ENCODE peak calls at places on chromosomes 3 and 15, in nine cellular contexts. D is upper lobe of right lung; R is A549; C is PC-3; Q is CD8-positive, alpha-beta memory T cell; K is HL-60; W is heart left ventricle; F is body of pancreas; G is right cardiac atrium. Z is an unnamed sample.

GRCh38 chr3:65348596-65348995 is 660.8 kb upstream of the ADAMTS9 start:
- DNase-seq in G (no peak), K (no peak), F (no peak), C (peak; percentile 60), W (no peak), Q (no peak), R (peak; percentile 2), D (no peak), Z (no peak)

GRCh38 chr3:183449391-183449790 is 21.0 kb upstream of the MCF2L2 start:
- DNase-seq in G (no peak), D (no peak), Q (no peak), W (no peak), K (no peak), R (no peak), C (no peak), F (peak; percentile 11), Z (no peak)

GRCh38 chr15:72554471-72555425 is 80.6 kb downstream of the ARIH1 start:
- DNase-seq in D (no peak), W (no peak), R (peak; percentile 73), G (no peak), K (no peak), Q (no peak), F (no peak), C (peak; percentile 36), Z (no peak)

GRCh38 chr15:93152951-93153350 is 63.9 kb upstream of the RGMA start:
- DNase-seq in F (peak; percentile 70), D (no peak), G (peak; percentile 61), R (no peak), C (no peak), K (no peak), Q (no peak), W (peak; percentile 82), Z (peak; percentile 38)

GRCh38 chr3:149548729-149549065 is 74.2 kb downstream of the TM4SF4 start:
- DNase-seq in R (no peak), D (no peak), G (no peak), F (no peak), Q (no peak), K (no peak), C (no peak), W (no peak), Z (no peak)

GRCh38 chr15:86691091-86691490 is 611.4 kb downstream of the AGBL1 start:
- DNase-seq in G (no peak), Q (no peak), C (no peak), W (no peak), F (no peak), R (peak; percentile 18), D (no peak), K (no peak), Z (peak; percentile 0)

GRCh38 chr15:51876169-51876568 is 46.7 kb downstream of the TMOD3 start:
- DNase-seq in W (no peak), R (no peak), G (no peak), D (no peak), C (peak; percentile 12), K (no peak), Q (no peak), F (no peak), Z (no peak)

GRCh38 chr3:53833650-53834049 is 12.6 kb downstream of the CHDH start:
- DNase-seq in R (no peak), K (peak; percentile 70), G (no peak), D (no peak), C (no peak), W (no peak), F (no peak), Q (no peak), Z (no peak)

GRCh38 chr3:10004960-10005564 is 18.4 kb upstream of the EMC3 start:
- DNase-seq in W (no peak), C (no peak), F (no peak), R (no peak), D (no peak), G (no peak), K (no peak), Q (no peak), Z (no peak)

GRCh38 chr3:138493804-138494606 is 59.6 kb downstream of the ESYT3 start:
- DNase-seq in W (no peak), R (peak; percentile 54), C (peak; percentile 75), Q (no peak), F (no peak), D (no peak), G (no peak), K (no peak), Z (no peak)

GRCh38 chr3:171354049-171354705 is 106.0 kb downstream of the TNIK start:
- DNase-seq in R (no peak), F (no peak), G (no peak), D (no peak), K (no peak), W (no peak), C (peak; percentile 52), Q (no peak), Z (no peak)

GRCh38 chr3:16741103-16741758 is 136.0 kb upstream of the DAZL start:
- DNase-seq in D (no peak), R (no peak), F (no peak), Q (no peak), C (peak; percentile 91), W (no peak), K (no peak), G (no peak), Z (no peak)

GRCh38 chr3:50333744-50334328 is 5.8 kb upstream of the TUSC2 start:
- DNase-seq in C (no peak), K (no peak), F (no peak), G (peak; percentile 83), R (no peak), D (no peak), W (peak; percentile 81), Q (no peak), Z (no peak)
- H3K27ac ChIP-seq in C (no peak overlapping the region), K (no peak overlapping the region), F (peak overlapping the region; percentile 30), G (peak overlapping the region; percentile 71), R (no peak overlapping the region), D (peak overlapping the region; percentile 96), W (peak overlapping the region; percentile 100), Q (peak overlapping the region; percentile 49), Z (peak overlapping the region; percentile 45)

DNA sequence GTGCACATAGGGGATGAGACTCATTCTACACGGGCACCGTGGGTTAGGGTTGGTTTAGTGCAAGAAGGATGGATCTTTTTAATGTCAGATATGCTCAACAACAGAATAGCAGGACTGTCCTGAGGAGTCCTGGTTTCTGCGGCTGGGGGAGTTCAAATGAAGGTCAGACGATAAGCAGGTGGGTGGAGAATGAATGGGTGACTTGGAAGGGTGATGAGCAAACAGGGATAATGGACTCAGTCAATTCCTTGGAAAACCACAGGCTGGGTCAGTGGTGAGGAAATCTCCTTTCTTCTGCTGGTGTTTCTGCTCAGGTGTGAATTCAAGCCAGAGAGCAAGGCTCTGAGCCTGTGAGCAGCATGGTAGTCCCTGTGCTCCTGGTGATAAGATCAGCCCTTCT is 59.9 kb downstream of the MESD start:
- DNase-seq in K (no peak), R (no peak), C (no peak), Q (no peak), G (no peak), W (no peak), D (no peak), F (no peak), Z (no peak)
- H3K27ac ChIP-seq in K (no peak overlapping the region), R (no peak overlapping the region), C (peak overlapping the region; percentile 38), Q (no peak overlapping the region), G (no peak overlapping the region), W (no peak overlapping the region), D (no peak overlapping the region), F (no peak overlapping the region), Z (no peak overlapping the region)

GRCh38 chr3:195849322-195850074 is 37.8 kb upstream of the MUC4 start:
- DNase-seq in F (no peak), C (peak; percentile 58), Q (no peak), G (no peak), K (peak; percentile 36), R (peak; percentile 62), D (no peak), W (peak; percentile 20), Z (no peak)

GRCh38 chr3:195845483-195845882 is 33.8 kb upstream of the MUC4 start:
- DNase-seq in Q (no peak), C (no peak), K (no peak), D (no peak), R (no peak), G (no peak), W (no peak), F (no peak), Z (no peak)

GRCh38 chr3:195850857-195851531 is 39.3 kb upstream of the MUC4 start:
- DNase-seq in G (peak; percentile 89), R (peak; percentile 88), Q (peak; percentile 81), W (peak; percentile 86), F (peak; percentile 93), K (peak; percentile 92), C (peak; percentile 96), D (peak; percentile 82), Z (peak; percentile 10)

GRCh38 chr3:195844671-195845218 is 33.0 kb upstream of the MUC4 start:
- DNase-seq in Q (no peak), W (no peak), R (no peak), C (no peak), K (no peak), D (no peak), G (no peak), F (no peak), Z (no peak)

DNA sequence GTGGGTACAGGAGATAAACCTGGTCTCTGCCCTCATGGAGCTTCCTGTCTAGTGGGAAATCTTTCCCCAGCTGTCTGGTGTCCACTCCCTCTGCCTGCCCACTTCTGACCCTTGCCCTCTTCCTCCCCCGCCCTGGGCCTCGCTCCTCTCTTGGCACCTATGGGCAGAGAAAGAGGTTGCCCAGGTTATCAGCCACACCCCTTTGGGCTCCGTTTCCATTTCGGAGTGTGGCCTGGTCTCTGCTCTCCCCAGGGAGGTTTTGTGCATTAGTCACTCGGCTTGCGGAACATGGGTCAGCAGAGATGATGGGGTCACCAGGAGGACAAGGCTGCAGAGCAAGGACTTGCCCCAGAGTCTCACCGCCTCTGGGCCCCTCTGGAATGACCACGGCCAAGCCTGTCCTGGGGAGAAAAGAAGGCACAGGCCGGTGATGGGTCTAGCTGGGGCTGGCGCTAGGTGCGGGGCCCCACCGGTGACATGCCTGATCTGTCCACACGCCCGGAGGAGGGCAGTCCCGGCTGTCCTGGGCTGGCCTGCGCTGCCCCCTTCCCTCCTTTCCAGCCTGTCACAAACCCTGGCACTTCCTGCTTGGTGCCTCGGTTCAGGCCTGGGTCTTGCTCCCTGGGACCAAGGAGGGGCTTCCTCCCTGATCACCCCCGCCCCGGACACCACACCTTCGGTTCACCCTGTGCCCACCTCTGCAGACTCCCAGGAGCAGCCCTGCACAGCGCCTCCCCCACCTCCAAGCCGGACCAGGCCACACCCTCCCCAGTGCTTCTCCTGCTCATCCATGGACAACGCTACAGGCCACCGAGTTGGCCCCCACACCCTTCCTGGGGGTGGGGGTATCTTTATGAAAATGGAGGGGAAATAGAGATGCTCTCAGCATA is 35.6 kb upstream of the MUC4 start:
- DNase-seq in K (no peak), R (peak; percentile 63), G (no peak), Q (no peak), W (peak; percentile 21), D (no peak), F (no peak), C (peak; percentile 55), Z (no peak)
- H3K27ac ChIP-seq in K (no peak overlapping the region), R (peak overlapping the region; percentile 38), G (no peak overlapping the region), Q (no peak overlapping the region), W (no peak overlapping the region), D (no peak overlapping the region), F (no peak overlapping the region), C (no peak overlapping the region), Z (no peak overlapping the region)

GRCh38 chr15:99016680-99017321 is 9.2 kb upstream of the PGPEP1L start:
- DNase-seq in G (peak; percentile 55), F (no peak), C (peak; percentile 82), W (peak; percentile 52), Q (no peak), K (no peak), D (no peak), R (peak; percentile 44), Z (no peak)
- H3K27ac ChIP-seq in G (no peak overlapping the region), F (no peak overlapping the region), C (peak overlapping the region; percentile 90), W (no peak overlapping the region), Q (no peak overlapping the region), K (peak overlapping the region; percentile 21), D (no peak overlapping the region), R (no peak overlapping the region), Z (no peak overlapping the region)

GRCh38 chr3:78360849-78361248 is 1321.0 kb downstream of the ROBO2 start:
- DNase-seq in K (no peak), R (no peak), F (no peak), W (no peak), D (no peak), Q (no peak), C (no peak), G (no peak), Z (no peak)
- H3K27ac ChIP-seq in K (no peak overlapping the region), R (no peak overlapping the region), F (no peak overlapping the region), W (no peak overlapping the region), D (no peak overlapping the region), Q (no peak overlapping the region), C (no peak overlapping the region), G (no peak overlapping the region), Z (no peak overlapping the region)